ENCODE peak calls at places on chromosome 20, in six cellular contexts. F is CD8-positive, alpha-beta T cell; P is AG10803; R is DND-41; V is Panc1; B is cardiac muscle cell. J is an unnamed sample.

GRCh38 chr20:46695888-46696287 is 6.6 kb upstream of the TP53RK start:
- DNase-seq in F (no peak), B (no peak), R (no peak), V (no peak), P (peak), J (peak)

GRCh38 chr20:46406986-46407670 is 713 bp upstream of the ELMO2 start:
- DNase-seq in R (peak), F (peak), B (peak), V (no peak), P (peak), J (no peak)

GRCh38 chr20:23517719-23518118 is 26.8 kb downstream of the CST8 start:
- DNase-seq in P (no peak), R (no peak), B (no peak), F (no peak), V (no peak), J (no peak)

GRCh38 chr20:47610247-47610944 is 108.7 kb downstream of the NCOA3 start:
- DNase-seq in F (peak), B (no peak), R (no peak), V (peak), P (peak), J (peak)

GRCh38 chr20:23302801-23303200 is 47.8 kb upstream of the NXT1 start:
- DNase-seq in R (no peak), P (no peak), F (no peak), V (no peak), B (no peak), J (no peak)

GRCh38 chr20:3000852-3001523 is 42.4 kb upstream of the GNRH2 start:
- DNase-seq in P (peak), B (peak), V (no peak), F (no peak), R (peak), J (peak)

GRCh38 chr20:44896583-44896982 is 11.1 kb downstream of the YWHAB start:
- DNase-seq in P (peak), B (no peak), F (no peak), V (no peak), R (no peak), J (peak)

GRCh38 chr20:6560978-6561377 is 206.5 kb upstream of the BMP2 start:
- DNase-seq in V (peak), R (no peak), B (no peak), F (no peak), P (no peak), J (no peak)

GRCh38 chr20:20031790-20032189 is 14.6 kb downstream of the NAA20 start:
- DNase-seq in V (no peak), B (no peak), P (no peak), F (no peak), R (no peak), J (no peak)

GRCh38 chr20:33654680-33655161 is 7.4 kb upstream of the C20orf144 start:
- DNase-seq in B (no peak), F (no peak), P (no peak), R (no peak), V (no peak), J (no peak)

GRCh38 chr20:31430568-31431095 is 9.8 kb upstream of the DEFB123 start:
- DNase-seq in F (no peak), P (no peak), R (no peak), V (no peak), B (no peak), J (no peak)

GRCh38 chr20:47296950-47297349 is 59.5 kb downstream of the ZMYND8 start:
- DNase-seq in F (no peak), R (no peak), V (no peak), P (no peak), B (no peak), J (peak)

GRCh38 chr20:19885576-19885956 is 127.5 kb downstream of the RIN2 start:
- DNase-seq in R (no peak), B (no peak), V (no peak), P (no peak), F (no peak), J (no peak)

GRCh38 chr20:32772046-32772445 is 9.9 kb downstream of the DNMT3B start:
- DNase-seq in P (no peak), B (no peak), R (no peak), V (no peak), F (no peak), J (no peak)

DNA sequence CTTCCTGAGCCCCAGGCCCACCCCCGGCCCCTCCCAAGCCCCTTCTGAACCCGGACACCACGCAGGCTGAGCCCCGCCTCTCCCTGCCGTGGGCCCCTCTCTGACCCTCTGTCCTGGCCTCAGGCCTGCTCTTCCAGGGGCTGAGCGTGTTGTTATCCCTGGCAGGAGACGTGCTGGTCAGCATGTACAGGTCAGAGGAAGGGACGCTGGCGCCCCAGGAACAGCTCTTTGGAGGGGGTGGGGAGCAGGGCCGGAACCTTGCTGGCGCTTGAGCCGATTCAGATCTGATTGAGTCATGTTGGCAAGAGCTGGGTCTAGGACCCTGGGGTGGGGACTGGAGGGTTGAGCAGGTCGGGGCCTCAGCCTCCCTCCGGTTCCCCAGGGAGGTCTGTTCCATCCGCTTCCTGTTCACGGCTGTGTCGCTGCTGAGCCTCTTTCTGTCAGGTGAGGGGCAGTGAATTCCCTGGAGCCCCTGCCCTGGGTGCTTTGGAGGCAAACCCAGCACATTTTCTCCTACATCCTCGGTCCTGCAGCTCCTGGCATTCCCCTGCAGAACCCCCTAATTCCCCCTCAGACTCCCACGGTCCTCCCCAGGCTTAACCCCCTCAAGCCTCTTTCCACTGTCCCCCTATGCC is 1.9 kb downstream of the SPAG4 start:
- DNase-seq in R (no peak), B (peak), P (peak), V (no peak), F (peak), J (peak)
- TF ChIP-seq CTCF in R (no peak), B (peak), P (peak), V (no peak), F (no peak), J (peak)

GRCh38 chr20:48620486-48621255 is 207.1 kb downstream of the PREX1 start:
- DNase-seq in F (peak), B (peak), V (peak), P (peak), R (peak), J (peak)
- H3K4me3 ChIP-seq in F (no peak), B (peak), V (peak), P (peak), R (no peak), J (peak)

DNA sequence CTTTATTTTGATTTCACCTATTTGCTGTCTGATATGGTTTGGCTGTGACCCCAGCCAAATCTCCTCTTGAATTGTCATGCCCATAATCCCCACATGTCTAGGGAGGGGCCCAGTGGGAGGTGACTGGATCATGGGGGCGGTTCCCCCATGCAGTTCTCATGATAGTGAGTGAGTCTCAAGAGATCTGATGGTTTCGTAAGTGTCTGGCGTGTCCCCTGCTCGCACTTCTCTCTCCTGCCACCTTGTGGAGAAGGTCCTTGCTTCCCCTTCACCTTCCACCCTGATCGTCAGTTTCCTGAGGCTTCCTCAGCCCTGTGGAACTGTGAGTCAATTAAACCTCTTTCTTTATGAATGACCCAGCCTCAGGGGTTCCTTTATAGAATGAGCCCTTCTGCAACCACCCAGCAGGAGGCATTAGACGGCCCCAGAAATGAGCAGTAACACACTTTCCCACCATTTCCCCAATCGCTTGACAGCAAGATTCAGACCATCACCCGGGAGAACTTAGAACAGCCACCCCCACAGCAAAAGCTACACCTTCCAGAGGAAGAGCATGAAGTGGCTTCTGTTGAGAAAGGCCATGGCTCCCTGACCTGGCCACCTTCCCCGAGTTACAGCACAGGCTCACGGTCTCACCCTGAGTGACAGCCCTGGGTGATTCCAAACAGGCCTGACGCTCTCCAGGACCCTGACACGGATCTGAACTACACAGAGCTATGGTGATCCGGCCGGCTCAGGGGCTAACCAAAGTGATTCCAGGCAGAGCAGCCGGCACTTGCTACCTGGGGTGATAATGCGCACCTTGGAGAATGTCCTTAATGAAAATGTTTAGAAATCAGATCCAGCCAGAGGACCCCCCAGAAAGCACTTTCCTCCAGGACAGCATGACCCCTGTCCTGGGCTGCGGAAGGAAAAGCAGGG is 131.2 kb upstream of the CDH4 start:
- DNase-seq in R (peak), V (no peak), P (peak), F (no peak), B (peak), J (peak)
- TF ChIP-seq CTCF in R (peak), V (peak), P (peak), F (no peak), B (peak), J (peak)

DNA sequence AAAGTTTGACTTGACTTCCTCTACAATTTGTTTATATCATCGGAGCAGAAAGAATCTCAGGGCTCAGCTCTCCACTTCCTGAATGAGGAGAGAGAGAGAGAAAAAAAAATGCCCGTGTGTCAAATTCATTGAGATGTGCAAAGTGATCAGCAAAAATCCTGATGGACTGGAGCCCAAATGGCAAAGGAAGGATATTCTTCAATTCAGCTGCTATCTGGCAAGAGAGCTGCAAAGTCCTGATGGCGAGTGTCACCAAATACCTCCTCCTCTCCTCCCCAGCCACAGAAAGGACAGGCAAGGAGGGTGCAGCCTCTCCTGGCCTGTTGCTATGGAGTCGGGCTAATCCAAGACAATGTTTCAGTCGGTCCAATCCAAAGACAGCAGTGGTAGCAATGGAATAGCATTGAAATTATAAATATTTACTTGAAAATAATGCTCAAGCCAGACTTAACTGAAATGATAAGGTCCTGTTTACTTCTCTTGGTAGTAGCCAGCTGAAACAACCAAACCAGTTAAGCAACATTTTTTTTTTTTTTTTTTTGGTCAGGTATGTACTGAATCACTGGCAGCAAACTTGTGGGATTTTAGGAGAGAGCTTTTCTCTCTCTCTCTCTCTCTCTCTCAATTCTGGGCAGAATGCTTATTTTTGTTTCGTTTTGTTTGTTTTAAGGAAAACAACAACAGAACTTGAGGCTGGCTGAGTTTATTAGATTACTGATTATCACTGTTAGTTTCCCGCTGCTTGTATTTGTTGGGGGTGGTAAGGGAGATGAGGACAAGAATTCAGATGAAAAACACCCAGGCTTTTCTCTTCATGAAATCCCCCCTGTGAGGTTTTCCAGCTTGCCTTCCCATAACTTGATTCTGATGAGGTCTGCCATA is 204.2 kb downstream of the BCAS1 start:
- DNase-seq in P (peak), F (no peak), R (peak), V (no peak), B (peak), J (peak)
- H3K4me3 ChIP-seq in P (peak), F (peak), R (no peak), V (peak), B (no peak), J (peak)

GRCh38 chr20:59606566-59606965 is 2.2 kb downstream of the PHACTR3 start:
- DNase-seq in B (no peak), R (no peak), P (no peak), V (no peak), F (no peak), J (no peak)

GRCh38 chr20:59605691-59606364 is 1.5 kb downstream of the PHACTR3 start:
- DNase-seq in F (no peak), P (no peak), V (no peak), B (no peak), R (no peak), J (no peak)

GRCh38 chr20:59603727-59604608 is at the start of gene PHACTR3:
- DNase-seq in B (no peak), F (no peak), V (no peak), P (no peak), R (no peak), J (no peak)

GRCh38 chr20:59603176-59603575 is 1.2 kb upstream of the PHACTR3 start:
- DNase-seq in R (no peak), V (no peak), F (no peak), P (no peak), B (no peak), J (no peak)

GRCh38 chr20:59604770-59605665 is 678 bp downstream of the PHACTR3 start:
- DNase-seq in R (no peak), F (no peak), P (no peak), V (no peak), B (no peak), J (no peak)
- TF ChIP-seq CTCF in R (no peak), F (no peak), P (no peak), V (no peak), B (no peak), J (no peak)

GRCh38 chr20:63542696-63543095 is 4.9 kb downstream of the SRMS start:
- DNase-seq in R (no peak), F (no peak), V (no peak), P (no peak), B (no peak), J (no peak)
- H3K4me3 ChIP-seq in R (no peak), F (no peak), V (no peak), P (no peak), B (no peak), J (no peak)

DNA sequence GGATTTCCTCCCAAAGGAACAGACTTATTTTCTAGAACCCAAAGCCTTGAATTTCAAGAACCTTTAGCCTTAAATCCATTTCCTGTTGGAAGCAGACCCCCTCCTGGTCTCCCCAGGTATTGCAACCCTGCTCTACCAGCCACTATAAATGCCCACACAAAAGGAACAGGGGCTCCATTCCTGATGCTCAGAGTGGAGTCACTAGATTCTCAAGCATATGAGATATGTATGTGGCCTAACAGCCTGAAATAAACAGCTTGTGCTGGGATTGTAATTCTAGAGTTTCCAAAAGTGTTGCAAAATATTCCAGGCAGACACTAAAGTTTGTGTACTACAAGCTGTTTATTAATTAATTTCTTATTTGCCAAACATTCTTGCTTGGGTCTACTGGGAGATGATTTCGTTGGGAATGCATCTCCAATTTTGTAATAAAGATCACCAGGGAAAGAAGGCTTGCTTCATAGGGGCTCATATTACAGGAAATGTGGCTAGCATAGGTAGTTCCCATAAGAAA is 44.8 kb downstream of the RIPOR3 start:
- DNase-seq in P (peak), R (no peak), F (no peak), V (no peak), B (no peak), J (peak)
- TF ChIP-seq CTCF in P (peak), R (peak), F (no peak), V (no peak), B (peak), J (peak)

DNA sequence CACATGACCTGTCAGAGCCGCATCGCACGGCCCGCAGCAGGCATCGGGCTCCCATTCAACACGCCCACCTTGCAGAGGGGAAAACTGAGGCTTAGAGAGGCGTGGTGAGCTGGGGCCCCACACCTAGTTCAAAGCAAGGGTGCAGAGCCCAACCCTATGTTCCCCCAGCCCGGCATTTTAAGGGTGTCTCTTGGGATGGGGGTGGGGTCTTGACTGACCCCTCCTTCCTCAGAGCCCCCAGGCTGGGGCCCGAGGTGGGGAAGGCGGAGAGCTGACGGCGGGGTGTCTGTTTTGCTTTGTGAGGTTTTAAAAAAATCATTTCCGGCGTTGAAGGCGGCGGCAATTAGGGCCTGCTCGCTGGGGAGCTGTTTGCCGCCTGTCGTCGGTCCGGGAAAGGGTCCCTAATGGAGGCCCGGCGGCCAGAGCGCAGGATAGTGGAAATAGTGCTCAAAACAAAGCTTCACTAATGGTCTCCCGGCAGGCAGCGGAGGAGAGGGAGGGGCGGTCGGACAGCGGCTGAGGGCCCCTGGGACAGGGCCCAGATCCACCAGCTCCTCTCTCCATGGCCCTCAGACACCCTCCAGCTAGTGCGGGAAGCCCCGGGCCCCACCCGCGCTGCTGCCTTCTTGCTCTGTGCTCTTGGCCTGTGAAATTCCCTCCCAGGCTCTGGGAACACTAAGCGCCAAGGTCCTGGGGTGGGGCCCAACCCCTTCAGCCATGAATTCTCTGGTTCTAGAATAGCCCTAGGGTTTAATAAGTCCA is 11.9 kb downstream of the VSTM2L start:
- DNase-seq in B (peak), R (no peak), V (no peak), F (peak), P (no peak), J (no peak)
- H3K4me3 ChIP-seq in B (peak), R (no peak), V (no peak), F (peak), P (no peak), J (no peak)

DNA sequence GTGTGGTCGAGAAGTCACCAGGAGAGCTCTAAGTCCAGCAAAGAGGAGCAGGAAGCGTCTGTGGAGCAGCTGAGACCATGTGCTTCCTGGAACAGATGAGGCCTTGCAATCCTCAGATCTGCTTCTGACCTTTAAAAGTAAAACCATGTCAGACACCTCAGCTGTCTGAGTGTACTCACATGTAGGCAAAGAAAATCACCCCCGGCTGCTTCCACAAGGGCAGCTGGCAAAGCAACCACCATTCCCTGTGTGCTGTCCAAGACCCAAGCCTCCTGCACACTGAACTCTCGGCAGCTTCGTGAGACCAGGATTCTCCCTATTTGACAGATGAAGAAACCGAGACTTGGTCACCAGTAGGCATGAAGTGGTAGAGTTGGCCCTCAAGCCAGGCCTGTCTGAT is 76.6 kb downstream of the EDN3 start:
- DNase-seq in F (no peak), P (no peak), V (no peak), B (no peak), R (no peak), J (no peak)
- TF ChIP-seq CTCF in F (no peak), P (no peak), V (no peak), B (no peak), R (no peak), J (no peak)

GRCh38 chr20:14335122-14335521 is 2.3 kb downstream of the FLRT3 start:
- DNase-seq in F (no peak), V (no peak), B (no peak), R (no peak), P (no peak), J (no peak)
- H3K4me3 ChIP-seq in F (no peak), V (no peak), B (peak), R (no peak), P (no peak), J (peak)